ENCODE peak calls at places on chromosomes 4 and X, in ten cellular contexts. Y, S, K, T, R, G, H, Z, I and O are unnamed samples.

GRCh38 chrX:30039768-30040167 is 175.6 kb upstream of the MAGEB2 start:
- DNase-seq in Y (no peak), S (no peak), K (no peak), T (no peak), R (no peak), G (no peak), H (no peak), Z (no peak), I (no peak), O (no peak)

GRCh38 chr4:38568768-38569167 is 95.2 kb upstream of the KLF3 start:
- DNase-seq in Y (no peak), S (no peak), K (no peak), T (no peak), R (no peak), G (no peak), H (no peak), Z (no peak), I (no peak), O (no peak)

GRCh38 chr4:144955104-144955503 is 142.9 kb downstream of the ANAPC10 start:
- DNase-seq in Y (no peak), S (no peak), K (no peak), T (no peak), R (no peak), G (no peak), H (no peak), Z (no peak), I (no peak), O (no peak)

GRCh38 chr4:44019721-44020120 is 428.9 kb downstream of the KCTD8 start:
- DNase-seq in Y (no peak), S (no peak), K (no peak), T (no peak), R (no peak), G (no peak), H (no peak), Z (no peak), I (no peak), O (no peak)

GRCh38 chrX:115616943-115617563 is 56.1 kb downstream of the PLS3 start:
- DNase-seq in Y (no peak), S (no peak), K (no peak), T (no peak), R (no peak), G (no peak), H (no peak), Z (no peak), I (no peak), O (no peak)

GRCh38 chr4:8106451-8107025 is 52.1 kb downstream of the ABLIM2 start:
- DNase-seq in Y (no peak), S (no peak), K (no peak), T (no peak), R (no peak), G (no peak), H (no peak), Z (no peak), I (no peak), O (no peak)

GRCh38 chr4:4270529-4270928 is 19.4 kb downstream of the LYAR start:
- DNase-seq in Y (no peak), S (no peak), K (no peak), T (no peak), R (no peak), G (no peak), H (no peak), Z (no peak), I (no peak), O (no peak)

GRCh38 chrX:109463729-109464128 is 18.2 kb downstream of the GUCY2F start:
- DNase-seq in Y (no peak), S (no peak), K (no peak), T (no peak), R (no peak), G (no peak), H (no peak), Z (no peak), I (no peak), O (no peak)